ENCODE peak calls at places on chromosome 13, in nine cellular contexts. Z, U, F, N, K, Y, J, L and R are unnamed samples.

GRCh38 chr13:29572575-29572974 is 22.9 kb downstream of the SLC7A1 start:
- DNase-seq in Z (no peak), U (no peak), F (no peak), N (no peak), K (no peak), Y (no peak), J (no peak), L (no peak), R (no peak)

GRCh38 chr13:84902243-84902642 is 897.0 kb downstream of the SLITRK6 start:
- DNase-seq in Z (no peak), U (no peak), F (no peak), N (no peak), K (no peak), Y (no peak), J (no peak), L (no peak), R (no peak)

GRCh38 chr13:114143806-114144605 is 11.6 kb upstream of the RASA3 start:
- DNase-seq in Z (no peak), U (no peak), F (peak), N (peak), K (no peak), Y (peak), J (no peak), L (no peak), R (peak)

GRCh38 chr13:79354285-79354684 is 51.8 kb downstream of the RBM26 start:
- DNase-seq in Z (no peak), U (no peak), F (no peak), N (no peak), K (no peak), Y (no peak), J (no peak), L (no peak), R (no peak)

GRCh38 chr13:26678796-26679195 is 81.8 kb downstream of the GPR12 start:
- DNase-seq in Z (no peak), U (no peak), F (no peak), N (no peak), K (no peak), Y (peak), J (no peak), L (no peak), R (no peak)

GRCh38 chr13:113458218-113459065 is 5.2 kb upstream of the ADPRHL1 start:
- DNase-seq in Z (no peak), U (peak), F (peak), N (peak), K (no peak), Y (peak), J (no peak), L (no peak), R (peak)

GRCh38 chr13:47959468-47960088 is 41.5 kb downstream of the SUCLA2 start:
- DNase-seq in Z (no peak), U (no peak), F (no peak), N (no peak), K (no peak), Y (no peak), J (no peak), L (no peak), R (no peak)

GRCh38 chr13:106274551-106275208 is 260.8 kb downstream of the EFNB2 start:
- DNase-seq in Z (no peak), U (no peak), F (no peak), N (no peak), K (no peak), Y (no peak), J (no peak), L (no peak), R (no peak)

GRCh38 chr13:24685314-24685713 is 5.1 kb downstream of the ATP12A start:
- DNase-seq in Z (no peak), U (no peak), F (no peak), N (no peak), K (no peak), Y (no peak), J (no peak), L (no peak), R (no peak)

GRCh38 chr13:31749929-31750328 is 10.6 kb downstream of the RXFP2 start:
- DNase-seq in Z (no peak), U (no peak), F (peak), N (no peak), K (no peak), Y (no peak), J (peak), L (no peak), R (no peak)

GRCh38 chr13:92842145-92842544 is 384.5 kb upstream of the GPC6 start:
- DNase-seq in Z (no peak), U (no peak), F (no peak), N (no peak), K (no peak), Y (no peak), J (no peak), L (no peak), R (no peak)

GRCh38 chr13:114140131-114140908 is 7.9 kb upstream of the RASA3 start:
- DNase-seq in Z (no peak), U (no peak), F (peak), N (no peak), K (no peak), Y (no peak), J (no peak), L (no peak), R (no peak)

GRCh38 chr13:33426131-33426530 is 140.6 kb upstream of the STARD13 start:
- DNase-seq in Z (no peak), U (no peak), F (no peak), N (no peak), K (no peak), Y (no peak), J (no peak), L (no peak), R (no peak)

GRCh38 chr13:26132756-26133155 is 80.9 kb upstream of the SHISA2 start:
- DNase-seq in Z (no peak), U (peak), F (peak), N (no peak), K (no peak), Y (no peak), J (no peak), L (no peak), R (peak)

GRCh38 chr13:71320452-71320851 is 546.6 kb downstream of the DACH1 start:
- DNase-seq in Z (no peak), U (peak), F (peak), N (peak), K (no peak), Y (no peak), J (no peak), L (peak), R (peak)

GRCh38 chr13:98938801-98939200 is 39.1 kb downstream of the DOCK9 start:
- DNase-seq in Z (no peak), U (no peak), F (no peak), N (no peak), K (no peak), Y (peak), J (no peak), L (no peak), R (peak)

GRCh38 chr13:108496364-108497215 is 132.8 kb upstream of the MYO16 start:
- DNase-seq in Z (no peak), U (no peak), F (peak), N (no peak), K (no peak), Y (peak), J (no peak), L (peak), R (peak)

GRCh38 chr13:46101488-46102289 is 3.1 kb downstream of the CPB2 start:
- DNase-seq in Z (no peak), U (no peak), F (peak), N (no peak), K (no peak), Y (no peak), J (no peak), L (peak), R (no peak)